ENCODE peak calls at places on chromosomes 3 and 15, in eight cellular contexts. W, V, I, O, Z, S, Q and B are unnamed samples.

GRCh38 chr15:94843060-94843459 is 611.7 kb downstream of the MCTP2 start:
- DNase-seq in W (no peak), V (no peak), I (no peak), O (no peak), Z (no peak), S (no peak), Q (no peak), B (no peak)

GRCh38 chr3:43155464-43156121 is 49.7 kb upstream of the POMGNT2 start:
- DNase-seq in W (no peak), V (peak; percentile 79), I (peak; percentile 63), O (peak; percentile 30), Z (peak; percentile 47), S (peak; percentile 75), Q (no peak), B (no peak)

GRCh38 chr3:28840976-28841376 is 439.9 kb upstream of the RBMS3 start:
- DNase-seq in W (no peak), V (no peak), I (peak; percentile 32), O (no peak), Z (no peak), S (no peak), Q (no peak), B (peak; percentile 7)

GRCh38 chr15:64247906-64248541 is 85.2 kb upstream of the PPIB start:
- DNase-seq in W (peak; percentile 6), V (peak; percentile 97), I (peak; percentile 91), O (no peak), Z (peak; percentile 82), S (peak; percentile 76), Q (no peak), B (peak; percentile 56)

GRCh38 chr15:52529289-52529929 is 729 bp upstream of the MYO5A start:
- DNase-seq in W (no peak), V (no peak), I (no peak), O (peak; percentile 14), Z (no peak), S (no peak), Q (peak; percentile 59), B (no peak)

GRCh38 chr3:130395916-130396315 is 50.4 kb downstream of the COL6A5 start:
- DNase-seq in W (no peak), V (peak; percentile 82), I (peak; percentile 23), O (no peak), Z (no peak), S (no peak), Q (no peak), B (no peak)

GRCh38 chr3:116179091-116179490 is 266.2 kb downstream of the LSAMP start:
- DNase-seq in W (no peak), V (no peak), I (peak; percentile 92), O (no peak), Z (peak; percentile 63), S (no peak), Q (peak; percentile 46), B (no peak)

GRCh38 chr3:48795997-48796732 is 51.5 kb downstream of the PRKAR2A start:
- DNase-seq in W (no peak), V (no peak), I (no peak), O (no peak), Z (no peak), S (peak; percentile 13), Q (no peak), B (no peak)

GRCh38 chr15:48774484-48774883 is 36.4 kb downstream of the CEP152 start:
- DNase-seq in W (no peak), V (no peak), I (peak; percentile 69), O (no peak), Z (no peak), S (no peak), Q (no peak), B (no peak)

GRCh38 chr3:193194417-193194816 is 46.6 kb upstream of the PLAAT1 start:
- DNase-seq in W (no peak), V (no peak), I (no peak), O (no peak), Z (no peak), S (no peak), Q (no peak), B (no peak)

DNA sequence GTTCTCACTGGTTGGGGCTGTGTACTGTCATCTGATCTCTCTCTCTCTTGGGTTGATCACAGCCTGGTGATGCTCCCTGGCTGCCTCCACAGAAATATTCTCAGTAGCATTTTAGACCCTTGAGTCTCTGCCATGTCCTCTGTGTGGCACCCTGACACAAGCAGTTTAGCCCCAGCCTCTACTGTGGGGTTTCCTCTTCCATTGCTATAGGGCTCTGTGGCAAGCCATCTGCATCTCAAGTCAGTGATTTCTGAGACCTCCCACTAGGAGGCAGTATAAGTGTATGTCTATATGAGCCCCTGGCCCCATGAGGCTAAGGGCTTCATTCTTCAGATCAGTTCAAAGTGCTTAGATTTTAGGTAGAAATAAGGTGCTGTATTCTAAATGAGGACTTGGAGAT is 50.6 kb upstream of the PLAAT1 start:
- DNase-seq in W (peak; percentile 44), V (peak; percentile 54), I (peak; percentile 6), O (peak; percentile 13), Z (no peak), S (peak; percentile 30), Q (peak; percentile 3), B (peak; percentile 29)
- TF ChIP-seq CTCF in W (peak; percentile 53), V (peak; percentile 60), I (peak; percentile 30), O (peak; percentile 63), Z (no peak), S (peak; percentile 19), Q (peak; percentile 66), B (peak; percentile 50)

GRCh38 chr15:29651476-29652072 is 170.7 kb downstream of the TJP1 start:
- DNase-seq in W (no peak), V (no peak), I (no peak), O (no peak), Z (no peak), S (no peak), Q (no peak), B (no peak)

GRCh38 chr15:29652595-29652994 is 169.7 kb downstream of the TJP1 start:
- DNase-seq in W (no peak), V (no peak), I (no peak), O (no peak), Z (no peak), S (no peak), Q (no peak), B (no peak)

DNA sequence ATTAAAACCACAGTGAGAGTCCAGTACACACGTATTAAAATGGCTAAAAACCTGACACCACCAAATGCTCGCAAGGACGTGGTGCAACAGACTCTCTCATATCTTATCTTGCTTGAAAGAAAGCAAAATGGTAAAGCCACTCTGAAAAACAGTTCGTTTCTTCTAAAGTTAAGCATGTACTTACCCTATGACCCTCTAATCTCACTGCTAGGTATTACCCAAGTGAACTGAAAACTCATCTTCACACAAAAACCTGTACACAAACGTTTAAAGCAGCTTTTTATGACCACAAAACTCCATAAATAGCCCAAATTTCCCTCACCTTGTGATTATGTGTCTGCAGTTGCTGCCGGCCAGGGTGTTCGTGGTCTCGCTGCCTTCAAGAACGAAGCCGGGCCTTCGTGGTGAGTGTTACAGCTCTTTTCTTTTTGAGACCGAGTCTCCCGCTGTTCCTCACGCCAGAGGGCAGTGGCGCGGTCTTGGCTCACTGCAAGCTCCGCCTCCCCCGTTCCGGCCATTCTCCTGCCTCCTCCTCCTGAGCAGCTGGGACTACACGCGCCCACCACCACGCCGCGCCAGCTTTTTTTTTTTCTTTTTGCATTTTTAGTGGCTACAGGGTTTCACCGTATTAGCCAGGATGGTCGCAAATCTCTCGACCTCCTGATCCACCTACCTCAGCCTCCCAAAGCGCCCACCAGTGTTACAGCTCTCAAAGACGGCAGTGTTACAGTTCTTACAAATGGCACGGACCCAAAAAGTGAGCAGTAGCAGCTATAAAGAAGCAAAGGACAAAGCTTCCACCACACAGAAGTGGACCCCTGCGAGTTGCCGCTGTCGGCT is 165.4 kb downstream of the TJP1 start:
- DNase-seq in W (no peak), V (no peak), I (no peak), O (peak; percentile 79), Z (no peak), S (peak; percentile 42), Q (no peak), B (no peak)
- TF ChIP-seq CTCF in W (no peak), V (no peak), I (no peak), O (peak; percentile 61), Z (no peak), S (no peak), Q (no peak), B (no peak)

DNA sequence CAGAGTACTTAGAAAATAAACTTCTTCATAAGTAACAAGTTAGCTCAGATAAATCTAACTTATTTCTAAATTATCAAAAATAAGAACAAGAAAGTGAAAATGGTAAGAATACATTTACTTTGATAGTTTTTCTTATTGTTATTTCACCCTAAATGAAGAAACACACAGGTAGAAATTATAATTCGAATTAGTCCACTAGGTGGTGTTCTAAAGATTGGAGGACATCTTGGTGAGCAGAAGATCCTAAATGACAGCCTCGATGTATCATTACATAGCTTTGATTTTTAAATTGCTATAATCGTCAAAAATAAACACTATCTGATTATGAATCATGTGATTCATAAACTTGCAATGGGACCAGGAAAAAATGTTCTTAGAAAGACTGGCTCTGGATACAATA is 280.8 kb upstream of the UBE2E2 start:
- DNase-seq in W (peak; percentile 8), V (peak; percentile 46), I (no peak), O (no peak), Z (no peak), S (no peak), Q (peak; percentile 57), B (peak; percentile 14)
- TF ChIP-seq CTCF in W (peak; percentile 53), V (peak; percentile 7), I (peak; percentile 17), O (peak; percentile 64), Z (peak; percentile 13), S (no peak), Q (peak; percentile 81), B (peak; percentile 31)

GRCh38 chr3:52842424-52842823 is 7.6 kb upstream of the MUSTN1 start:
- DNase-seq in W (no peak), V (no peak), I (no peak), O (no peak), Z (no peak), S (no peak), Q (no peak), B (no peak)

GRCh38 chr3:52841981-52842340 is 7.1 kb upstream of the MUSTN1 start:
- DNase-seq in W (no peak), V (no peak), I (no peak), O (no peak), Z (no peak), S (no peak), Q (no peak), B (no peak)

GRCh38 chr3:52843116-52843865 is 8.5 kb upstream of the MUSTN1 start:
- DNase-seq in W (no peak), V (peak; percentile 20), I (no peak), O (no peak), Z (no peak), S (no peak), Q (no peak), B (no peak)

GRCh38 chr3:52839892-52840545 is 5.2 kb upstream of the MUSTN1 start:
- DNase-seq in W (no peak), V (no peak), I (no peak), O (no peak), Z (no peak), S (no peak), Q (no peak), B (no peak)

DNA sequence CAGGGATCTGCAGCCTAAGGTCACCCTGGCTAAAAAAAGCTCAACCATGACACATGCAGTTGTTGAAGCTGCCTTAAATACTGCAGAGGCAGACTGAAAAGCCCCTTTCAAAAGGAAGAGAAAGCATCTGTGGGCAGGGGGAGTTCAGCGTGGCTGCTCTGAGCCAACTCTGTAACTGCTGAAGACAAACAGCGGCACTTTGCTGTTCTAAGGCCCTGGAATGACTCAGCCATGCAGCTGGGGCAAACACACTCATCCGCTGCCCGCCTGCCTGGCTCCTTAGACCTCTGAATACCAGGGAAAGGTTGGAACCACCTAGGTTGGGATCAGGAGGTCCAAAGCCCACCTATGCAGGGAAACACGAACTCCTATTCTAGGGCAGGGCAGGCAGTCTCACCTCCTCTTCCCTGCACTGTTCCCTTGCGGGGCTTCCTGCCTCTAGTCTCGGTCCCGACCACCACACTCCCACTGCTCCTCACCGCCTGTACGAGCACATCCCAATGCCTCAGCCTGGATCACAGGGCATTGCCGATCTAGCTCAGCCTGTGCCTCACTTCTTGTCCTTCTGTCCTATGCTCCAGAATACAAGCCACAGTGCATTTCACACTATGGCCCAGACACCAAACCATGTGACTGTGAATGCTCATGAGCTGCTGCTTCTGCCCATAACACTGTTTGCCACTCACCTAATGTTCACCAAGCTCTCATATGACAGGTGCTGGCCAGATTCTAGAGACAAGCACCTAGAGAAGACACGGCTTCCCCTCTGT is 6.6 kb upstream of the MUSTN1 start:
- DNase-seq in W (no peak), V (no peak), I (peak; percentile 10), O (no peak), Z (no peak), S (no peak), Q (no peak), B (peak; percentile 55)
- TF ChIP-seq CTCF in W (no peak), V (no peak), I (no peak), O (no peak), Z (no peak), S (no peak), Q (no peak), B (no peak)